ENCODE peak calls at places on chromosome 11, in seven cellular contexts. K, G, F, U, V, O and E are unnamed samples.
A peak's percentile ranks its signal among the peaks of the same experiment; 100 is the strongest.

GRCh38 chr11:131618203-131618602 is 247.8 kb downstream of the NTM start:
- DNase-seq in K (no peak), G (no peak), F (no peak), U (no peak), V (no peak), O (no peak), E (peak; percentile 19)

GRCh38 chr11:36092314-36093030 is 148.6 kb downstream of the LDLRAD3 start:
- DNase-seq in K (no peak), G (no peak), F (no peak), U (no peak), V (no peak), O (no peak), E (no peak)

GRCh38 chr11:58654079-58654907 is 31.8 kb downstream of the CNTF start:
- DNase-seq in K (peak; percentile 91), G (peak; percentile 80), F (peak; percentile 87), U (peak; percentile 75), V (peak; percentile 91), O (peak; percentile 75), E (peak; percentile 29)

GRCh38 chr11:94876645-94877445 is 96.5 kb downstream of the CWC15 start:
- DNase-seq in K (no peak), G (peak; percentile 56), F (no peak), U (peak; percentile 94), V (peak; percentile 50), O (peak; percentile 97), E (peak; percentile 87)

GRCh38 chr11:2759228-2760195 is 59.7 kb upstream of the KCNQ1OT1 start:
- DNase-seq in K (peak; percentile 10), G (peak; percentile 16), F (no peak), U (no peak), V (peak; percentile 9), O (no peak), E (no peak)

GRCh38 chr11:125494987-125495725 is 909 bp downstream of the FEZ1 start:
- DNase-seq in K (peak; percentile 41), G (peak; percentile 23), F (peak; percentile 83), U (peak; percentile 61), V (peak; percentile 43), O (peak; percentile 44), E (no peak)

GRCh38 chr11:64996710-64997380 is at the start of gene BATF2:
- DNase-seq in K (no peak), G (peak; percentile 91), F (peak; percentile 86), U (peak; percentile 73), V (peak; percentile 69), O (peak; percentile 39), E (peak; percentile 41)

GRCh38 chr11:62857541-62857982 is 18.2 kb upstream of the WDR74 start:
- DNase-seq in K (no peak), G (peak; percentile 21), F (no peak), U (no peak), V (no peak), O (no peak), E (no peak)

GRCh38 chr11:68173926-68174325 is 39.2 kb downstream of the KMT5B start:
- DNase-seq in K (no peak), G (no peak), F (no peak), U (no peak), V (no peak), O (no peak), E (no peak)

GRCh38 chr11:125886997-125887372 is 483 bp upstream of the HYLS1 start:
- DNase-seq in K (peak; percentile 37), G (peak; percentile 50), F (no peak), U (no peak), V (peak; percentile 74), O (no peak), E (no peak)

GRCh38 chr11:102110761-102111010 is 439 bp downstream of the YAP1 start:
- DNase-seq in K (no peak), G (no peak), F (no peak), U (no peak), V (no peak), O (no peak), E (no peak)

GRCh38 chr11:20058749-20059458 is 101.4 kb downstream of the DBX1 start:
- DNase-seq in K (no peak), G (no peak), F (no peak), U (no peak), V (no peak), O (no peak), E (no peak)

GRCh38 chr11:72012897-72013721 is 14.4 kb downstream of the IL18BP start:
- DNase-seq in K (no peak), G (no peak), F (no peak), U (no peak), V (peak; percentile 84), O (peak; percentile 94), E (peak; percentile 83)

GRCh38 chr11:67372993-67373915 is at the start of gene CLCF1:
- DNase-seq in K (peak; percentile 69), G (peak; percentile 71), F (peak; percentile 85), U (no peak), V (peak; percentile 53), O (peak; percentile 91), E (peak; percentile 74)

GRCh38 chr11:69257838-69258658 is 35.9 kb upstream of the MYEOV start:
- DNase-seq in K (no peak), G (no peak), F (peak; percentile 28), U (no peak), V (no peak), O (no peak), E (no peak)

GRCh38 chr11:58193403-58193802 is 4.5 kb downstream of the OR9Q2 start:
- DNase-seq in K (no peak), G (peak; percentile 39), F (no peak), U (no peak), V (no peak), O (no peak), E (no peak)

GRCh38 chr11:117427356-117427874 is 99.8 kb downstream of the CEP164 start:
- DNase-seq in K (no peak), G (no peak), F (no peak), U (no peak), V (no peak), O (no peak), E (no peak)

GRCh38 chr11:6604081-6604626 is 580 bp downstream of the ILK start:
- DNase-seq in K (peak; percentile 55), G (peak; percentile 66), F (peak; percentile 67), U (peak; percentile 79), V (peak; percentile 72), O (peak; percentile 71), E (peak; percentile 36)

GRCh38 chr11:32881286-32881685 is 11.3 kb upstream of the QSER1 start:
- DNase-seq in K (no peak), G (no peak), F (no peak), U (no peak), V (no peak), O (no peak), E (no peak)

GRCh38 chr11:117919326-117920275 is 9.6 kb downstream of the TMPRSS13 start:
- DNase-seq in K (no peak), G (no peak), F (no peak), U (no peak), V (no peak), O (no peak), E (no peak)

GRCh38 chr11:64870176-64870892 is 8.1 kb downstream of the EHD1 start:
- DNase-seq in K (no peak), G (no peak), F (peak; percentile 18), U (peak; percentile 83), V (no peak), O (peak; percentile 71), E (no peak)

GRCh38 chr11:17244046-17244445 is 32.5 kb upstream of the NUCB2 start:
- DNase-seq in K (no peak), G (no peak), F (no peak), U (no peak), V (no peak), O (no peak), E (no peak)

GRCh38 chr11:70255717-70256116 is 14.8 kb upstream of the PPFIA1 start:
- DNase-seq in K (no peak), G (no peak), F (no peak), U (no peak), V (no peak), O (no peak), E (no peak)

GRCh38 chr11:129390303-129390816 is 14.7 kb downstream of the BARX2 start:
- DNase-seq in K (no peak), G (no peak), F (no peak), U (no peak), V (no peak), O (no peak), E (no peak)

GRCh38 chr11:124627546-124627945 is 4.9 kb downstream of the TBRG1 start:
- DNase-seq in K (no peak), G (no peak), F (no peak), U (no peak), V (no peak), O (no peak), E (no peak)

GRCh38 chr11:88431675-88432341 is 94.3 kb upstream of the CTSC start:
- DNase-seq in K (no peak), G (no peak), F (no peak), U (no peak), V (no peak), O (no peak), E (no peak)

GRCh38 chr11:107593941-107594340 is 3.0 kb downstream of the ELMOD1 start:
- DNase-seq in K (no peak), G (no peak), F (peak; percentile 35), U (no peak), V (no peak), O (no peak), E (no peak)

GRCh38 chr11:107592813-107593212 is 1.9 kb downstream of the ELMOD1 start:
- DNase-seq in K (no peak), G (no peak), F (peak; percentile 48), U (no peak), V (no peak), O (peak; percentile 4), E (no peak)

GRCh38 chr11:107598225-107599139 is 7.5 kb downstream of the ELMOD1 start:
- DNase-seq in K (peak; percentile 33), G (no peak), F (peak; percentile 58), U (peak; percentile 63), V (peak; percentile 56), O (no peak), E (no peak)
- TF ChIP-seq CTCF in K (peak; percentile 40), G (no peak), F (peak; percentile 67), U (peak; percentile 81), V (peak; percentile 27), O (peak; percentile 50), E (peak; percentile 34)

GRCh38 chr11:11163256-11163655 is 189.8 kb downstream of the CSNK2A3 start:
- DNase-seq in K (no peak), G (no peak), F (peak; percentile 23), U (no peak), V (no peak), O (no peak), E (no peak)
- TF ChIP-seq CTCF in K (peak; percentile 28), G (no peak), F (peak; percentile 28), U (no peak), V (peak; percentile 48), O (peak; percentile 4), E (peak; percentile 13)

GRCh38 chr11:120167659-120168058 is 29.7 kb upstream of the TRIM29 start:
- DNase-seq in K (no peak), G (no peak), F (no peak), U (no peak), V (no peak), O (no peak), E (no peak)
- TF ChIP-seq CTCF in K (no peak), G (no peak), F (no peak), U (no peak), V (no peak), O (no peak), E (no peak)

GRCh38 chr11:122578168-122578825 is 77.2 kb upstream of the UBASH3B start:
- DNase-seq in K (no peak), G (no peak), F (no peak), U (no peak), V (no peak), O (no peak), E (no peak)
- TF ChIP-seq CTCF in K (no peak), G (no peak), F (no peak), U (no peak), V (no peak), O (no peak), E (peak; percentile 14)